ENCODE peak calls at places on chromosomes 2 and 18, in ten cellular contexts. G, Q, P, A, W, M, I, V, Y and U are unnamed samples.

GRCh38 chr2:96539215-96539920 is 2.8 kb downstream of the ARID5A start:
- DNase-seq in G (no peak), Q (no peak), P (no peak), A (no peak), W (no peak), M (no peak), I (no peak), V (no peak), Y (no peak), U (no peak)

GRCh38 chr2:164060031-164060430 is 324.2 kb upstream of the FIGN start:
- DNase-seq in G (no peak), Q (no peak), P (no peak), A (no peak), W (no peak), M (no peak), I (no peak), V (no peak), Y (no peak), U (no peak)

GRCh38 chr2:173205375-173205774 is 129.7 kb downstream of the MAP3K20 start:
- DNase-seq in G (peak), Q (no peak), P (no peak), A (no peak), W (peak), M (peak), I (no peak), V (no peak), Y (no peak), U (no peak)

GRCh38 chr2:26000561-26001211 is 18.4 kb upstream of the KIF3C start:
- DNase-seq in G (no peak), Q (no peak), P (no peak), A (no peak), W (peak), M (peak), I (no peak), V (no peak), Y (no peak), U (no peak)

GRCh38 chr2:86807462-86808275 is 17.0 kb upstream of the CD8A start:
- DNase-seq in G (peak), Q (no peak), P (no peak), A (peak), W (no peak), M (no peak), I (peak), V (no peak), Y (peak), U (peak)

GRCh38 chr2:190791983-190792575 is 88.5 kb upstream of the GLS start:
- DNase-seq in G (no peak), Q (no peak), P (no peak), A (no peak), W (no peak), M (no peak), I (no peak), V (no peak), Y (no peak), U (no peak)

GRCh38 chr2:189116059-189116458 is 63.5 kb downstream of the COL5A2 start:
- DNase-seq in G (no peak), Q (no peak), P (no peak), A (no peak), W (no peak), M (no peak), I (no peak), V (no peak), Y (no peak), U (no peak)

GRCh38 chr2:130966149-130967019 is 126.9 kb downstream of the FAM168B start:
- DNase-seq in G (no peak), Q (no peak), P (no peak), A (no peak), W (no peak), M (no peak), I (peak), V (no peak), Y (no peak), U (no peak)

GRCh38 chr2:180306346-180306745 is 299.2 kb upstream of the CWC22 start:
- DNase-seq in G (no peak), Q (no peak), P (no peak), A (no peak), W (no peak), M (no peak), I (no peak), V (no peak), Y (no peak), U (no peak)

GRCh38 chr2:234116050-234116449 is 65.5 kb downstream of the SPP2 start:
- DNase-seq in G (no peak), Q (no peak), P (no peak), A (no peak), W (no peak), M (no peak), I (no peak), V (no peak), Y (no peak), U (no peak)

DNA sequence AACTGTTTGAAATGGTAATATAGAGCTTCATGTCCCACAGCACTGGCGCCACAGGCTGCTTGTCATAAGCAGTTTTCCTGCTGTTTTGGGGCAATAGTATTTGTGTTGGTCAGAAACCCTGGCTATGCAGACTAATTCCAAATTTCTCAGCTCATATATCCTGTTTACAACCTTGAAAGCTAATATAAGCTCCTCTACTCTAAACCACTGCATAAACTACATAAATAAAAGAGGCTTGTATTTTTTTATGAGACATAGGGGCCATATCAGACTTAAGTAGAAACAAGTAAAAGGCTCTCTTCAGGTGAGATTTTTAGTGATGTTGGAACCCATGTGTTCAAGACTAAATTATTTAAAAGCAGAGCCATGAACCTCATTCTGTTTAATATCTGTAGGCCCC is 736.8 kb upstream of the ID2 start:
- DNase-seq in G (no peak), Q (no peak), P (no peak), A (no peak), W (no peak), M (no peak), I (no peak), V (no peak), Y (no peak), U (no peak)
- TF ChIP-seq CTCF in G (no peak), Q (no peak), P (no peak), A (no peak), W (no peak), M (no peak), I (no peak), V (no peak), Y (no peak), U (no peak)

GRCh38 chr18:3455938-3456685 is 6.1 kb downstream of the TGIF1 start:
- DNase-seq in G (no peak), Q (no peak), P (no peak), A (no peak), W (no peak), M (no peak), I (no peak), V (no peak), Y (no peak), U (no peak)
- H3K4me3 ChIP-seq in G (no peak), Q (no peak), P (no peak), A (no peak), W (no peak), M (no peak), I (peak), V (no peak), Y (peak), U (no peak)

GRCh38 chr18:11960743-11961380 is 20.4 kb upstream of the IMPA2 start:
- DNase-seq in G (no peak), Q (no peak), P (no peak), A (no peak), W (no peak), M (no peak), I (no peak), V (no peak), Y (no peak), U (no peak)

GRCh38 chr18:11956371-11957308 is 24.7 kb upstream of the IMPA2 start:
- DNase-seq in G (no peak), Q (no peak), P (no peak), A (no peak), W (no peak), M (no peak), I (no peak), V (no peak), Y (no peak), U (no peak)

GRCh38 chr18:11955299-11956029 is 25.8 kb upstream of the IMPA2 start:
- DNase-seq in G (no peak), Q (no peak), P (peak), A (no peak), W (no peak), M (no peak), I (no peak), V (peak), Y (no peak), U (no peak)

GRCh38 chr18:11953113-11953512 is 28.2 kb upstream of the IMPA2 start:
- DNase-seq in G (no peak), Q (no peak), P (no peak), A (no peak), W (no peak), M (no peak), I (no peak), V (no peak), Y (no peak), U (no peak)

DNA sequence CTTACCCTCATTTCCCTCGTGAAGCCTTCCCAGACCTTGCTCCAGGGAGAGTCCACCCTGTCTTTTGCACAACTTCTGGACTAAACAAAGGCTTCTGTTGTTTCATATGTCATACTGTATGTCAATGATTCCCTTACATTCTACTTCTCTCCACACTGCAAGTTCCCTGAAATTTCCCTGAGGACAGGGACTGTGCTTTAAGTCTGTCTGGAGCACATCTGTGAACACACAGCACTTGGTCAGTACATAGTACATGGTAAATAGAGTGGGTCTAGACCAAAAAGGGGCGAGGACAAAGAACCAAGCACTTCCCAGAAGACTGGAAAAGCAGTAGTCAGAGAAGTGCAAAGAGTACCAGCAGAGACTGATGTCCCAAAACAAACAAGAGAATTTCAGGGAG is 23.7 kb upstream of the IMPA2 start:
- DNase-seq in G (no peak), Q (no peak), P (no peak), A (no peak), W (no peak), M (no peak), I (no peak), V (no peak), Y (no peak), U (no peak)
- TF ChIP-seq CTCF in G (no peak), Q (no peak), P (no peak), A (no peak), W (no peak), M (no peak), I (no peak), V (no peak), Y (no peak), U (no peak)

GRCh38 chr2:10542033-10542432 is 93.9 kb upstream of the ODC1 start:
- DNase-seq in G (no peak), Q (no peak), P (no peak), A (no peak), W (no peak), M (no peak), I (no peak), V (no peak), Y (no peak), U (no peak)
- H3K4me3 ChIP-seq in G (no peak), Q (no peak), P (no peak), A (no peak), W (no peak), M (no peak), I (no peak), V (no peak), Y (no peak), U (no peak)